ENCODE peak calls at places on chromosomes 5 and 9, in seven cellular contexts. K is K562, P is GM12878, E is SK-N-SH, F is HCT116, Z is HepG2, M is T47D. S is an unnamed sample.

GRCh38 chr9:25029724-25030123 is 484.0 kb upstream of the IZUMO3 start:
- DNase-seq in Z (no peak), M (no peak), P (no peak), F (no peak), E (no peak), K (no peak), S (no peak)

GRCh38 chr9:13648676-13649075 is 369.2 kb upstream of the MPDZ start:
- DNase-seq in F (no peak), K (no peak), E (no peak), P (no peak), Z (no peak), M (no peak), S (no peak)

GRCh38 chr5:89083791-89084190 is 200.8 kb upstream of the MEF2C start:
- DNase-seq in Z (no peak), P (no peak), F (no peak), M (no peak), E (no peak), K (no peak), S (no peak)

GRCh38 chr5:134133995-134134541 is 19.6 kb downstream of the TCF7 start:
- DNase-seq in K (no peak), P (no peak), M (no peak), F (no peak), Z (no peak), E (no peak), S (no peak)

GRCh38 chr5:53543401-53543800 is 17.0 kb upstream of the NDUFS4 start:
- DNase-seq in F (no peak), M (no peak), K (peak), E (no peak), Z (no peak), P (no peak), S (no peak)

GRCh38 chr9:85515021-85515420 is 226.7 kb downstream of the AGTPBP1 start:
- DNase-seq in K (no peak), F (peak), P (no peak), E (no peak), M (no peak), Z (no peak), S (no peak)

GRCh38 chr5:149497357-149497756 is 53.9 kb downstream of the CSNK1A1 start:
- DNase-seq in Z (no peak), M (peak), P (no peak), F (no peak), E (no peak), K (no peak), S (no peak)

GRCh38 chr5:177242304-177242703 is 61.2 kb downstream of the RAB24 start:
- DNase-seq in P (no peak), F (no peak), E (no peak), Z (no peak), K (no peak), M (no peak), S (no peak)

GRCh38 chr9:97572196-97572891 is 60.8 kb downstream of the TSTD2 start:
- DNase-seq in Z (no peak), F (no peak), P (no peak), M (no peak), E (no peak), K (no peak), S (no peak)

GRCh38 chr9:35842795-35843194 is 13.8 kb downstream of the TMEM8B start:
- DNase-seq in Z (no peak), M (no peak), P (peak), K (no peak), E (no peak), F (no peak), S (no peak)

GRCh38 chr5:140637722-140638473 is 1.4 kb upstream of the TMCO6 start:
- DNase-seq in Z (peak), K (no peak), F (no peak), E (no peak), P (no peak), M (no peak), S (no peak)

GRCh38 chr9:1839984-1840383 is 175.2 kb upstream of the SMARCA2 start:
- DNase-seq in P (no peak), E (no peak), M (no peak), F (no peak), Z (no peak), K (no peak), S (no peak)

GRCh38 chr5:147918101-147918500 is 11.8 kb upstream of the C5orf46 start:
- DNase-seq in P (no peak), E (no peak), F (no peak), K (no peak), Z (no peak), M (no peak), S (no peak)

GRCh38 chr5:169106906-169107305 is 194.0 kb downstream of the SLIT3 start:
- DNase-seq in Z (no peak), E (peak), K (no peak), F (no peak), P (no peak), M (no peak), S (no peak)

GRCh38 chr5:122101636-122102285 is 23.7 kb upstream of the LOX start:
- DNase-seq in M (peak), Z (peak), K (peak), E (peak), F (peak), P (no peak), S (no peak)

GRCh38 chr5:128259530-128260145 is 176.1 kb downstream of the SLC12A2 start:
- DNase-seq in M (no peak), Z (no peak), E (no peak), F (no peak), K (no peak), P (no peak), S (no peak)

GRCh38 chr5:97838214-97838613 is 655.2 kb upstream of the RIOK2 start:
- DNase-seq in Z (no peak), E (no peak), F (peak), M (no peak), P (peak), K (no peak), S (no peak)

GRCh38 chr5:61321650-61322049 is 10.4 kb upstream of the ZSWIM6 start:
- DNase-seq in M (no peak), P (no peak), F (no peak), Z (no peak), E (no peak), K (no peak), S (no peak)

GRCh38 chr5:123785160-123786001 is 273.4 kb downstream of the CSNK1G3 start:
- DNase-seq in K (no peak), M (peak), F (no peak), E (peak), P (no peak), Z (no peak), S (no peak)

GRCh38 chr9:38335686-38336085 is 56.8 kb upstream of the ALDH1B1 start:
- DNase-seq in F (no peak), K (no peak), Z (no peak), M (no peak), P (no peak), E (no peak), S (no peak)

GRCh38 chr5:7873216-7873615 is 4.3 kb downstream of the MTRR start:
- DNase-seq in P (no peak), F (no peak), M (no peak), E (no peak), Z (no peak), K (no peak), S (no peak)

GRCh38 chr9:14156046-14156445 is 157.9 kb downstream of the NFIB start:
- DNase-seq in M (no peak), E (no peak), F (no peak), Z (no peak), P (peak), K (no peak), S (no peak)

GRCh38 chr5:148899993-148900392 is 73.6 kb downstream of the ADRB2 start:
- DNase-seq in E (no peak), P (no peak), Z (no peak), M (no peak), F (no peak), K (no peak), S (no peak)

GRCh38 chr5:58322453-58322852 is 137.4 kb downstream of the PLK2 start:
- DNase-seq in K (no peak), M (no peak), E (no peak), F (no peak), Z (no peak), P (no peak), S (no peak)

DNA sequence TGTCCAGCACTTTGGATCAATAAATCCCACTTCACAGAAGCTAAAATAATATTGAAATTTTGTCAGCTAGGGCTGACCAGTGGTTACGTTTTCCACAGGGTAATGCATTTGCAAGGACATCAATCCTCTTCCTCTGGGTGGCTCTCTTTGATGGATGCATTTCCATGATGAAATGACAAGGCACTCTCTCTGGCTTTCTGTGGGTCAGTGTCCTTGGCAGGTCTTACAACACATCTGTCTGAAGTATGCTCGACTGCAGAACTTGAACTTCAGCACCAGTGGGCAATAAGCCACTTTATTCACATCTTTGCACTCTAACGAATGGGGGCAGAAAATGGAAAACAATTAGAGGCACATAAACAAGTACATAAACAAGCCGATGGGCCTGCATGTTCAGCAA is 330.1 kb downstream of the ADAMTS6 start:
- DNase-seq in P (no peak), M (no peak), K (no peak), E (no peak), F (no peak), Z (peak), S (no peak)
- TF ChIP-seq JUND in P (no peak), M (no peak), K (no peak), E (no peak), F (no peak), Z (no peak), S (no peak)

GRCh38 chr5:93909356-93909755 is 168.0 kb upstream of the POU5F2 start:
- DNase-seq in Z (no peak), P (no peak), F (no peak), M (peak), E (peak), K (no peak), S (no peak)
- TF ChIP-seq JUND in Z (no peak), P (no peak), F (no peak), M (no peak), E (no peak), K (no peak), S (no peak)

DNA sequence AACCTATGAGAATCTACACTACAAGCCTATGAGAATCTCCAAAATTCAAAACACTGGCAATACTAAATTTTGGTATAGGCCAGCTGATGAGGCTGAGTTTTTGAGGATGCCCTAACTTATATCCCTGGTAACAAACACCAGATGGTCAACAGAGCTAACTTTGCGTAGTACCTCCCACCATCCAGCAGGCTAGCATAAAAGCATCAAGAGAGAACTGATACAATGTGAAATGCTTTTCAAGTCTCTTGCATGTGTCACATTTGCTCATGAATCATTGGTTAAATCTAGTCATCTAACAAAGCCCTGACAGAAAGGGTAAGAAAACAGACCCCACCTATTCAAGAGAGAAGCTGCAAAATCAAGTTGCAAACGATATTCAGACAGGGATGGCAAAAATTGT is 1609.7 kb upstream of the CDH9 start:
- DNase-seq in Z (peak), E (peak), K (no peak), P (no peak), F (no peak), M (peak), S (no peak)
- TF ChIP-seq JUND in Z (no peak), E (no peak), K (no peak), P (no peak), F (no peak), M (no peak), S (no peak)

DNA sequence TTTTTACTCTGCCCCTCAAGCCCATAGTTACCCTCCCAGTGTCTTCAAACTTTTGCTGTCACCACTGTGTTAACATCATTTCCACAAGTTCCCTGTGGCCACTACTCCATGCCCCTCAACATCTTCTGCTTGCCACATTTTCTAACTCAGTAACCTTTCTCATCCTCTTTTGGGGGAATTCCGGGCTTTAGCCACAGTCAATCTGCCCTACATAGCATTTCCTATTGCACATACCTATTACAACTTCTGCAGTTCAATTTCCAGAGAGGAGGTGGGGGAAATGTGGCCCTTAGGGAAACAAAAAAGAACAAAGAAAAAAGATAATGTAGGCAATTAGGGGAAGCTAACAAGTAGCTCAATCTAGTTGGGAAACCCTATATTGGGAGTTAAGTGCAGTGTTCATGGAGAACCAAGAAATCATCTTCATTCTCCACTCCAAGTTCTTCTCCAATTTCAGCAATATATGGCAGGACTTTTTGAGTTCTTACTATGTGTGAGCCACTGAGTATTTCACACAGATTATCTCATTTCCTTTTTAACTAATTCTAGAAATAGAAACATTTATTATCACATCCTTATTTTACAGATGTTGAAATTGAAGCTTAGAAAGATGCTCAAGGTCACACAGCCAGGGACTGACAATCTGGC is 40.2 kb upstream of the LPAR1 start:
- DNase-seq in K (no peak), Z (no peak), E (no peak), F (no peak), M (no peak), P (peak), S (no peak)
- TF ChIP-seq JUND in K (no peak), Z (no peak), E (no peak), F (no peak), M (no peak), P (no peak), S (no peak)